ENCODE peak calls at places on chromosomes 3 and 15, in six cellular contexts. U is activated naive CD4-positive, alpha-beta T cell treated with anti-CD3 and anti-CD28 coated beads, Interleukin-2, amount 10 ng/mL, durations not matched to agents 7 days and 5 days; N is NB4; P is activated CD4-positive, CD25-positive, alpha-beta regulatory T cell; C is NCI-H774; W is neuronal stem cell. F is an unnamed sample.

GRCh38 chr3:27166888-27167287 is 202.3 kb downstream of the NEK10 start:
- DNase-seq in U (no peak), N (no peak), P (no peak), C (no peak), W (no peak), F (no peak)

GRCh38 chr3:14374444-14374883 is 27.9 kb upstream of the SLC6A6 start:
- DNase-seq in U (no peak), N (no peak), P (no peak), C (no peak), W (no peak), F (no peak)

GRCh38 chr3:50221413-50222168 is 14.4 kb upstream of the GNAI2 start:
- DNase-seq in U (no peak), N (peak), P (no peak), C (no peak), W (no peak), F (no peak)

GRCh38 chr3:194577985-194578905 is 55.0 kb downstream of the TMEM44 start:
- DNase-seq in U (no peak), N (peak), P (no peak), C (no peak), W (no peak), F (no peak)

GRCh38 chr3:52784021-52784621 is 6.7 kb downstream of the ITIH1 start:
- DNase-seq in U (no peak), N (no peak), P (no peak), C (no peak), W (no peak), F (no peak)

GRCh38 chr15:101255066-101255415 is 3.2 kb upstream of the CHSY1 start:
- DNase-seq in U (no peak), N (no peak), P (no peak), C (no peak), W (no peak), F (no peak)

GRCh38 chr3:72953325-72953956 is 43.2 kb upstream of the PPP4R2 start:
- DNase-seq in U (no peak), N (peak), P (no peak), C (no peak), W (no peak), F (no peak)

GRCh38 chr3:30310251-30310954 is 296.0 kb upstream of the TGFBR2 start:
- DNase-seq in U (no peak), N (no peak), P (no peak), C (no peak), W (no peak), F (no peak)

GRCh38 chr3:164465172-164465571 is 613.1 kb downstream of the SI start:
- DNase-seq in U (no peak), N (no peak), P (no peak), C (no peak), W (no peak), F (no peak)

GRCh38 chr15:101206173-101206572 is 45.7 kb downstream of the CHSY1 start:
- DNase-seq in U (peak), N (peak), P (peak), C (no peak), W (no peak), F (no peak)

GRCh38 chr15:72749700-72750099 is 33.9 kb downstream of the ADPGK start:
- DNase-seq in U (no peak), N (no peak), P (no peak), C (no peak), W (no peak), F (no peak)

GRCh38 chr15:25762015-25762662 is 101.0 kb downstream of the ATP10A start:
- DNase-seq in U (no peak), N (peak), P (no peak), C (no peak), W (no peak), F (no peak)

GRCh38 chr3:169243579-169243978 is 419.9 kb downstream of the MECOM start:
- DNase-seq in U (no peak), N (no peak), P (no peak), C (no peak), W (no peak), F (no peak)

GRCh38 chr15:91867581-91868026 is 14.1 kb downstream of the SLCO3A1 start:
- DNase-seq in U (no peak), N (no peak), P (no peak), C (no peak), W (no peak), F (no peak)

GRCh38 chr3:174331095-174331802 is 527.9 kb upstream of the NAALADL2 start:
- DNase-seq in U (no peak), N (peak), P (no peak), C (no peak), W (no peak), F (no peak)

GRCh38 chr15:58864602-58865419 is 68.7 kb downstream of the SLTM start:
- DNase-seq in U (peak), N (peak), P (no peak), C (no peak), W (no peak), F (no peak)

GRCh38 chr15:63332367-63333078 is 49.1 kb downstream of the CA12 start:
- DNase-seq in U (no peak), N (no peak), P (no peak), C (no peak), W (no peak), F (no peak)

GRCh38 chr3:37892917-37893595 is 31.4 kb downstream of the CTDSPL start:
- DNase-seq in U (no peak), N (no peak), P (no peak), C (no peak), W (no peak), F (no peak)

GRCh38 chr3:115986555-115987207 is 363.4 kb downstream of the GAP43 start:
- DNase-seq in U (no peak), N (peak), P (no peak), C (no peak), W (no peak), F (no peak)

GRCh38 chr3:110193114-110193513 is 855.8 kb upstream of the DPPA4 start:
- DNase-seq in U (no peak), N (no peak), P (no peak), C (no peak), W (no peak), F (no peak)

GRCh38 chr3:44906997-44907396 is 32.6 kb downstream of the TGM4 start:
- DNase-seq in U (no peak), N (no peak), P (no peak), C (no peak), W (no peak), F (no peak)